ENCODE peak calls at places on chromosomes 3 and 15, in five cellular contexts. R is GM23248, P is OCI-LY7, B is neural progenitor cell, T is MM.1S. H is an unnamed sample.

GRCh38 chr3:192850501-192850981 is 67.1 kb downstream of the MB21D2 start:
- DNase-seq in P (no peak), R (peak; percentile 86), T (no peak), B (no peak), H (peak; percentile 83)

GRCh38 chr3:186275436-186275835 is 86.6 kb downstream of the DGKG start:
- DNase-seq in T (no peak), R (no peak), B (no peak), P (no peak), H (no peak)

GRCh38 chr3:180282386-180282785 is 245.6 kb upstream of the PEX5L start:
- DNase-seq in T (no peak), B (no peak), R (no peak), P (no peak), H (no peak)

GRCh38 chr3:156725706-156726105 is 51.3 kb downstream of the TIPARP start:
- DNase-seq in R (no peak), T (no peak), B (no peak), P (no peak), H (peak; percentile 39)

GRCh38 chr15:25068696-25069095 is 113.9 kb downstream of the SNRPN start:
- DNase-seq in B (no peak), P (no peak), T (no peak), R (no peak), H (no peak)

GRCh38 chr15:91929509-91929908 is 76.0 kb downstream of the SLCO3A1 start:
- DNase-seq in T (no peak), P (no peak), R (no peak), B (no peak), H (no peak)

GRCh38 chr15:69126054-69126469 is 34.4 kb upstream of the GLCE start:
- DNase-seq in T (no peak), P (no peak), B (no peak), R (peak; percentile 27), H (peak; percentile 80)

GRCh38 chr3:144187531-144188230 is 216.1 kb downstream of the DIPK2A start:
- DNase-seq in B (no peak), P (no peak), T (peak; percentile 8), R (peak; percentile 34), H (no peak)

GRCh38 chr15:88604381-88604951 is 16.7 kb upstream of the AEN start:
- DNase-seq in R (no peak), B (peak; percentile 61), T (no peak), P (no peak), H (no peak)

GRCh38 chr15:45885801-45886200 is 251.0 kb downstream of the SQOR start:
- DNase-seq in T (no peak), B (no peak), P (no peak), R (no peak), H (no peak)

GRCh38 chr3:98240133-98240532 is 23.9 kb upstream of the OR5H6 start:
- DNase-seq in P (no peak), R (no peak), B (no peak), T (no peak), H (no peak)

GRCh38 chr3:38599886-38600285 is 49.6 kb downstream of the SCN5A start:
- DNase-seq in T (no peak), B (no peak), P (no peak), R (no peak), H (no peak)

GRCh38 chr15:59168536-59168935 is 38.1 kb upstream of the LDHAL6B start:
- DNase-seq in R (peak; percentile 67), B (no peak), T (no peak), P (no peak), H (no peak)

GRCh38 chr3:134092231-134092701 is 62.5 kb upstream of the SLCO2A1 start:
- DNase-seq in T (no peak), B (no peak), P (no peak), R (no peak), H (peak; percentile 40)

GRCh38 chr3:94787734-94788133 is 724.9 kb downstream of the NSUN3 start:
- DNase-seq in T (no peak), B (no peak), R (no peak), P (no peak), H (no peak)

GRCh38 chr3:145767909-145768308 is 393.1 kb downstream of the PLOD2 start:
- DNase-seq in R (peak; percentile 43), P (peak; percentile 6), T (peak; percentile 9), B (no peak), H (no peak)

GRCh38 chr15:68885070-68885469 is 45.3 kb upstream of the SPESP1 start:
- DNase-seq in B (no peak), P (no peak), T (no peak), R (peak; percentile 67), H (no peak)

GRCh38 chr3:127423856-127424765 is 136.3 kb upstream of the PRR20G start:
- DNase-seq in T (no peak), R (no peak), B (no peak), P (no peak), H (no peak)

GRCh38 chr15:34709866-34710265 is 44.9 kb downstream of the GJD2 start:
- DNase-seq in T (no peak), R (peak; percentile 72), B (no peak), P (no peak), H (no peak)

GRCh38 chr3:65230251-65231140 is 542.7 kb upstream of the ADAMTS9 start:
- DNase-seq in R (no peak), T (no peak), B (no peak), P (no peak), H (peak; percentile 47)
- TF ChIP-seq EZH2phosphoT487 in R (no peak), T (no peak), B (no peak), P (no peak), H (no peak)

GRCh38 chr15:49438970-49439631 is 16.1 kb downstream of the FGF7 start:
- DNase-seq in P (peak; percentile 20), T (peak; percentile 69), B (no peak), R (no peak), H (no peak)

GRCh38 chr15:49436786-49437185 is 13.7 kb downstream of the FGF7 start:
- DNase-seq in P (no peak), T (no peak), R (no peak), B (no peak), H (no peak)

GRCh38 chr15:49439678-49440375 is 16.8 kb downstream of the FGF7 start:
- DNase-seq in P (no peak), B (no peak), R (peak; percentile 42), T (no peak), H (no peak)

GRCh38 chr15:49430046-49430445 is 7.0 kb downstream of the FGF7 start:
- DNase-seq in T (no peak), B (no peak), P (no peak), R (no peak), H (no peak)

GRCh38 chr15:49435201-49435600 is 12.2 kb downstream of the FGF7 start:
- DNase-seq in B (no peak), R (no peak), T (no peak), P (no peak), H (peak; percentile 9)
- TF ChIP-seq EZH2phosphoT487 in B (no peak), R (no peak), T (no peak), P (no peak), H (no peak)

GRCh38 chr3:159765025-159765859 is 223.4 kb upstream of the IL12A start:
- DNase-seq in B (peak; percentile 76), P (no peak), T (no peak), R (peak; percentile 100), H (peak; percentile 85)

GRCh38 chr3:159762981-159763465 is 225.6 kb upstream of the IL12A start:
- DNase-seq in B (peak; percentile 34), P (no peak), T (peak; percentile 19), R (peak; percentile 95), H (peak; percentile 79)

GRCh38 chr3:159762238-159762637 is 226.4 kb upstream of the IL12A start:
- DNase-seq in B (peak; percentile 29), T (no peak), R (peak; percentile 61), P (no peak), H (no peak)

GRCh38 chr3:159764211-159765024 is 224.2 kb upstream of the IL12A start:
- DNase-seq in R (peak; percentile 92), T (no peak), B (peak; percentile 83), P (no peak), H (peak; percentile 80)

DNA sequence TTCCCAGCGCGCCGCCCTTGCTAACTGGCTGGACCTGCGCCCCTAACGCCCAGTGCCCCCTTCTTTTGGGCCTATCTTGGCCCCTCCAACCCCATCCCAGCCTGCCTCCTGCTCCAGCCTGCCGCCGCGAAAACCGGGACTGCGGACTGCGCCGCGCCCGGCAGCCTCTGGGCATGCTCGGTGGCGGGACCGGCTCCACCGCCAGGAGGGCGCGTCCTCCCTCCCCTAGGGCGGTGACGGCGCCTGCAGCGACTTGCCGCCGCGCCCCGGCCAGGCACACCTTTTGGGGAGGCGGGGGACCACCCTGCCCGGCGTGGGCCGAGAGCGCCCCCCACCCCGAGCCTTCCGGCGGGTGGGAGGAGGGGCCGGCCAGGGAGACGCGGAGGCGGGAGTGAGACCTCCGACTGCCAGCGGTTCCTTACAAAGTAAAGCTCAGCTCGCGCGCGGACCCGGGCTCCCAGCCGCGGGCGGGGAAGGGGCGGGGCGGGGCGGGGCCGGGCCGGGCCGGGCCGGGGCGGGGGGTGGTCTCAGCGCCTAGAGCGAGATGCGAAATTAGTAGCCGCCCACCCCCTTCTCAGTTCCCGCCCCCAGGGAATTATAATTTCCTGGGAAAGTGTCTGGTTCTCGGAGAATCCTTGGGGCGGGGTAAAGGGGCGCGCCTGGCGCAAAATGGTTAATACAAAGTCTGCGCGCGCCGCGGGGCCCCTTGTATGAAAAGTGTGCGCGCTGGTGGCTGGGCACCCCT is 225.0 kb upstream of the IL12A start:
- DNase-seq in R (peak; percentile 94), P (no peak), B (peak; percentile 89), T (peak; percentile 83), H (peak; percentile 88)
- TF ChIP-seq EZH2phosphoT487 in R (no peak), P (no peak), B (no peak), T (no peak), H (no peak)

GRCh38 chr3:104598848-104599501 is 767.7 kb upstream of the ALCAM start:
- DNase-seq in R (no peak), T (no peak), B (no peak), P (no peak), H (peak; percentile 8)

GRCh38 chr3:104606812-104607211 is 759.9 kb upstream of the ALCAM start:
- DNase-seq in B (no peak), R (no peak), T (no peak), P (no peak), H (no peak)

DNA sequence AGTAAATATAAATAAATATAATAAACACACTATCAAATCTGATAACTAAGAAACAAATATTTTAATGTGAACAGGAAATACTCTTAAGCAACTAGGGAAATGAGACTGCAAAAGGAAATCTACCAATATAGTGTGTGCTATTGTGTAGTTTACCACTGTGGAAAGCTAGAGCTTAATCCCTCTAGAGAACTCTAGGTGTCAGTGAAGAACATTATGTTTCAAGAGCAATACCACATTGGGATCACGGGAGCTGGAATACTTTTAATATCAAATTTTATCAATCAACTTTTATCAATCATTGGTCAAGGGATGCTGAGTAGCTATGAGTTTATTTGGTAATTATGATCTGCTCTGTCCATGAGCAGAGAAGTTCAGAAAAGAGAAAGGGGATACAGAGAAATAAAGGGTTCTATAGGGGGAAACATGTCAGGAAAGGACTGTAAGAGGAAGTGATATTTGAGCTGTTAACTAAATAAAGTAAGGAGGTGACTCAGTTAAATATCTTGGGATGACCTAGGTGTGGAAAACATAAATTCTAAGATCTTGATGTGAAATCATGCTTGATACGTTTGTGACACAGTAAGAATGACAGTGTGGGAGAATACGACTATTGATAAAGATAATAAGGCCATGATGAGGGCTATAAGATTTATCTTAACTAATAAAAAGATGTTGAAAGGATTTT is 762.2 kb upstream of the ALCAM start:
- DNase-seq in R (peak; percentile 53), P (no peak), B (no peak), T (no peak), H (no peak)
- TF ChIP-seq EZH2phosphoT487 in R (no peak), P (no peak), B (no peak), T (no peak), H (no peak)

GRCh38 chr3:170278632-170279031 is 56.4 kb downstream of the PRKCI start:
- DNase-seq in B (no peak), R (no peak), P (peak; percentile 17), T (no peak), H (no peak)
- TF ChIP-seq EZH2phosphoT487 in B (no peak), R (no peak), P (no peak), T (no peak), H (no peak)

H was measured in hepatocyte.